ENCODE peak calls at places on chromosomes 6 and 20, in four cellular contexts. C is H1, E is HCT116, Z is GM12878. L is an unnamed sample.

GRCh38 chr6:53250761-53251672 is 97.7 kb downstream of the ELOVL5 start:
- DNase-seq in Z (no peak), E (no peak), C (no peak), L (no peak)

GRCh38 chr6:123802697-123803455 is 789 bp upstream of the NKAIN2 start:
- DNase-seq in Z (no peak), C (peak; percentile 94), E (peak; percentile 22), L (peak; percentile 74)

GRCh38 chr6:53244958-53245357 is 96.3 kb upstream of the GCM1 start:
- DNase-seq in E (no peak), Z (peak; percentile 72), C (no peak), L (no peak)

GRCh38 chr20:5056801-5057599 is 55.7 kb upstream of the SLC23A2 start:
- DNase-seq in E (peak; percentile 26), C (peak; percentile 69), Z (peak; percentile 38), L (peak; percentile 24)

GRCh38 chr6:46651766-46652165 is 852 bp downstream of the CYP39A1 start:
- DNase-seq in Z (no peak), C (no peak), E (no peak), L (peak; percentile 23)

GRCh38 chr6:1176595-1176994 is 135.3 kb upstream of the FOXQ1 start:
- DNase-seq in C (no peak), E (no peak), Z (no peak), L (no peak)

GRCh38 chr6:147382945-147383554 is 125.4 kb upstream of the SAMD5 start:
- DNase-seq in C (no peak), E (peak; percentile 13), Z (no peak), L (no peak)

GRCh38 chr6:164014716-164015484 is 600.4 kb downstream of the QKI start:
- DNase-seq in C (no peak), Z (no peak), E (no peak), L (no peak)

GRCh38 chr6:151060096-151060741 is 179.5 kb upstream of the AKAP12 start:
- DNase-seq in C (no peak), Z (no peak), E (peak; percentile 98), L (peak; percentile 7)

GRCh38 chr6:167748046-167748445 is 78.7 kb upstream of the AFDN start:
- DNase-seq in C (no peak), Z (no peak), E (no peak), L (no peak)

GRCh38 chr6:32224696-32225095 is 829 bp upstream of the NOTCH4 start:
- DNase-seq in C (no peak), E (no peak), Z (no peak), L (no peak)

GRCh38 chr6:161546632-161547031 is 272.8 kb upstream of the AGPAT4 start:
- DNase-seq in C (no peak), Z (no peak), E (no peak), L (no peak)

GRCh38 chr20:53763707-53764415 is 170.2 kb upstream of the ZNF217 start:
- DNase-seq in E (no peak), C (peak; percentile 54), Z (no peak), L (peak; percentile 75)

GRCh38 chr6:105851181-105851580 is 235.0 kb upstream of the PRDM1 start:
- DNase-seq in C (no peak), Z (no peak), E (no peak), L (no peak)

GRCh38 chr20:61585764-61586163 is 333.7 kb downstream of the CDH4 start:
- DNase-seq in E (no peak), Z (no peak), C (no peak), L (no peak)

GRCh38 chr20:47093567-47093966 is 198.9 kb downstream of the EYA2 start:
- DNase-seq in C (no peak), Z (no peak), E (no peak), L (no peak)

GRCh38 chr6:35213824-35214756 is at the start of gene SCUBE3:
- DNase-seq in Z (no peak), E (no peak), C (peak; percentile 81), L (peak; percentile 46)

GRCh38 chr20:41169791-41170351 is 32.5 kb downstream of the PLCG1 start:
- DNase-seq in Z (no peak), E (no peak), C (no peak), L (no peak)

GRCh38 chr6:83847179-83847578 is 6.0 kb upstream of the RIPPLY2 start:
- DNase-seq in Z (peak; percentile 51), C (no peak), E (no peak), L (no peak)

GRCh38 chr6:111711476-111711875 is 105.8 kb upstream of the TRAF3IP2 start:
- DNase-seq in C (no peak), Z (no peak), E (no peak), L (peak; percentile 20)

GRCh38 chr6:90364291-90364690 is 67.6 kb upstream of the BACH2 start:
- DNase-seq in Z (no peak), C (no peak), E (no peak), L (no peak)

GRCh38 chr6:53492860-53493634 is 51.9 kb downstream of the GCLC start:
- DNase-seq in C (peak; percentile 49), E (peak; percentile 34), Z (no peak), L (peak; percentile 27)

GRCh38 chr6:131966443-131966842 is 15.3 kb upstream of the CCN2 start:
- DNase-seq in E (no peak), C (no peak), Z (no peak), L (no peak)

GRCh38 chr6:18081025-18081668 is 41.3 kb downstream of the NHLRC1 start:
- DNase-seq in C (no peak), E (no peak), Z (no peak), L (no peak)

GRCh38 chr20:38178065-38178471 is 13.0 kb upstream of the TGM2 start:
- DNase-seq in Z (no peak), C (no peak), E (no peak), L (no peak)

GRCh38 chr6:25229671-25230321 is 49.4 kb upstream of the CARMIL1 start:
- DNase-seq in E (peak; percentile 15), Z (no peak), C (no peak), L (no peak)

GRCh38 chr20:51800132-51800721 is 2.1 kb downstream of the SALL4 start:
- DNase-seq in Z (no peak), C (peak; percentile 100), E (peak; percentile 35), L (peak; percentile 97)

GRCh38 chr6:129748901-129749748 is 39.1 kb upstream of the ARHGAP18 start:
- DNase-seq in C (no peak), Z (no peak), E (peak; percentile 86), L (no peak)

GRCh38 chr6:159169557-159170332 is 545 bp downstream of the FNDC1 start:
- DNase-seq in C (peak; percentile 74), E (no peak), Z (no peak), L (no peak)

GRCh38 chr20:11965602-11966001 is 47.9 kb downstream of the BTBD3 start:
- DNase-seq in Z (no peak), E (no peak), C (no peak), L (no peak)
- TF ChIP-seq JUND in Z (no peak), E (no peak), C (no peak), L (no peak)

DNA sequence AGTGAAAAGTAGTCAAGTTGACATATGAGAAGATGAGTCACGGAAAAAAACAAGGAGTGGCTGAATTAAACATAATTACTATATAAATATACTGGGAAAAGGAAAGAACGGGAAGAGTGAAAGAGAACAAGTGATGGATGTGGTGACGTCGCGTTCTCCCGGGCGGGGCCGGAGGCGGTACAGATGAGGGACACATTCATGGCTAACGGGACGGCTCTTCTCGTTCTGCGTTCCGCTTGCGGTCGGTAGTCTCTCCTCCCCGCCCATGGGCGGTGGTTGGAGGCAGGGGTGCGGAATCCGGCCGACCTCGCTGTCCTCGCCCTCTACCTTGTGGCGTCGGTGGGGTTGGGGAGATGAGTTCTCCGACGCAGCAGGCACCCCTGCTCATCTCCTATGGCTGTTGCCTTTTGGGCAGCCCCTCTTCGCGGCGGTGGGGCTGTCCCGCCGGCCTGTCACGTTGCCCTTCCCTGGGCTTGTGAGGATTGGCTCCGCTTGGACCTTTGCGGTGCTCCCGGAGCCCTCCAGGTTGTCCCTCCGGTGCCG is 22.5 kb downstream of the HLA-G start:
- DNase-seq in Z (no peak), C (no peak), E (no peak), L (no peak)
- TF ChIP-seq JUND in Z (no peak), C (no peak), E (no peak), L (no peak)

GRCh38 chr6:101120747-101121146 is 239.6 kb upstream of the ASCC3 start:
- DNase-seq in Z (no peak), E (no peak), C (no peak), L (no peak)

GRCh38 chr6:101113468-101114260 is 232.5 kb upstream of the ASCC3 start:
- DNase-seq in C (no peak), Z (no peak), E (no peak), L (peak; percentile 16)

GRCh38 chr6:101116337-101116736 is 235.2 kb upstream of the ASCC3 start:
- DNase-seq in C (no peak), E (no peak), Z (no peak), L (no peak)

GRCh38 chr6:101114703-101115102 is 233.6 kb upstream of the ASCC3 start:
- DNase-seq in C (no peak), E (peak; percentile 18), Z (no peak), L (peak; percentile 68)

DNA sequence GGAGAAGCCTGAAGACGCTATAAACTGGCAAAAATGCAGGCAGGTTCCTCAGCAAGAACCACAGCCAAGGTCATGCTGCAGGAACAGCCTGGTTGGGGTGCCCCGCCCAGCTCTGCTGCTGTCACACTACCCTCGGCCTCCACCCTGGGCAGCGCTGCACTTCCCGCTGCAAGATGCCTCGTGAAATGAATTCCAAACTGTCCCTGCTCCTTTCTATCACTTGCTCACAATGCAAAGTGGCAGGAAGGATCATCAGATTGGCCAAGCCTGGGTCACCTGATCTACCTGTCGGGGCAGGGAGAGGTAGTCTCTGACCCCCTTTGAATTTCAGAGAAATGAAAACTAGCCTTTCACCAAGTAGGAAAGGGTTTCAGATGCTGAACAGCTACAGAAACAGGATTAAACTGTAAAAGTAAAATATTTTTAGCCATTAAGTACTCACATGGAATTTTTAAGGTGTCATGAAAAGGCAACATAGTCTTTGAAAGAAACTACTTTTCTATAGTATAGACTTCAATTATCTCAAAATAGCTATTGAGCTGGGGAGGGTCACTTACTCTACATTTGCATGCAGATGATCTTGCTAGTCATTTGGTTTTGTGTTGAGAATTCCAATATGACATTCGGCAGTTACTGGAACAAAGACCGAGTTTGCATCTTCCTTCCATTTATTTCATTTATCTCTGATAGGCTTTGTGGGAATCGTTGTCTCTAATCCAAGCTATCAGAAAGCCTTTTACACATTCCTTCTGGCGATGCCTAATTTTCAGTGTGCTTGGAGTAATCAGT is 236.5 kb upstream of the ASCC3 start:
- DNase-seq in Z (no peak), C (peak; percentile 59), E (no peak), L (peak; percentile 15)
- TF ChIP-seq JUND in Z (no peak), C (no peak), E (no peak), L (no peak)

DNA sequence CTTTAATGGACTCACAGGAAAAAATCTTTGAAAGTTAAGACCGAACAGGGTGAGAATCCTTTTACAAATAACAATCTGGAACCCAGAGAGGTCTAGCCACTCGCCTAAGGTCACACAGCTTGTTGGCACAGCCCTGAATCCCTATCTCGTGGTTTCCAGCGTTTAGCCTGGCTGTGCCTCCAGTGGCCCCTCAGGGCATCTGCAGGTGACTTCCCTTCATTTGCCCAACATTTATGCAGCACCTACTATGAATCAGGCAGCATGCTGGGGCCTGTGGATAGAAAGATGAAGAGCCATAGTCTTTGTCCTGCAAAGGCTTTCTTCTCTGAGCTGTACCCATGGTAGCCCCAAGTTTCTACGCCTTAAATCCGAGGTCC is 2.6 kb upstream of the NR2E1 start:
- DNase-seq in E (peak; percentile 12), Z (no peak), C (no peak), L (no peak)
- TF ChIP-seq JUND in E (no peak), Z (no peak), C (no peak), L (no peak)